ENCODE peak calls at places on chromosomes 16 and 17, in six cellular contexts. One of them, this sample, is unnamed.

GRCh38 chr17:50919321-50920040 is 53.3 kb upstream of the TOB1 start:
- DNase-seq in T-cell: peak; percentile 87
- DNase-seq in HS-5: no peak
- DNase-seq in ovary: peak; percentile 87
- DNase-seq in DMS 273 treated with DMSO at 0.1 percent for 48 hours: peak; percentile 58
- DNase-seq in Jurkat, Clone E6-1: peak; percentile 45
- DNase-seq in this sample: peak; percentile 88

GRCh38 chr17:56319531-56319930 is 166.3 kb downstream of the ANKFN1 start:
- DNase-seq in T-cell: no peak
- DNase-seq in HS-5: peak; percentile 32
- DNase-seq in ovary: no peak
- DNase-seq in Jurkat, Clone E6-1: peak; percentile 89
- DNase-seq in DMS 273 treated with DMSO at 0.1 percent for 48 hours: peak; percentile 61
- DNase-seq in this sample: peak; percentile 73

GRCh38 chr17:8386841-8387240 is 3.8 kb upstream of the RPL26 start:
- DNase-seq in ovary: no peak
- DNase-seq in HS-5: no peak
- DNase-seq in T-cell: no peak
- DNase-seq in DMS 273 treated with DMSO at 0.1 percent for 48 hours: no peak
- DNase-seq in Jurkat, Clone E6-1: peak; percentile 90
- DNase-seq in this sample: no peak

GRCh38 chr16:16122264-16122663 is 101.0 kb downstream of the ABCC6 start:
- DNase-seq in T-cell: no peak
- DNase-seq in HS-5: no peak
- DNase-seq in ovary: no peak
- DNase-seq in DMS 273 treated with DMSO at 0.1 percent for 48 hours: no peak
- DNase-seq in Jurkat, Clone E6-1: no peak
- DNase-seq in this sample: no peak

GRCh38 chr17:71338396-71338795 is 782.4 kb upstream of the SOX9 start:
- DNase-seq in HS-5: peak; percentile 10
- DNase-seq in DMS 273 treated with DMSO at 0.1 percent for 48 hours: no peak
- DNase-seq in T-cell: no peak
- DNase-seq in ovary: no peak
- DNase-seq in Jurkat, Clone E6-1: peak; percentile 3
- DNase-seq in this sample: peak; percentile 47

GRCh38 chr16:82070656-82071369 is 35.8 kb downstream of the HSD17B2 start:
- DNase-seq in DMS 273 treated with DMSO at 0.1 percent for 48 hours: no peak
- DNase-seq in ovary: no peak
- DNase-seq in Jurkat, Clone E6-1: no peak
- DNase-seq in T-cell: no peak
- DNase-seq in HS-5: peak; percentile 49
- DNase-seq in this sample: peak; percentile 86

GRCh38 chr17:18176152-18176551 is 7.5 kb upstream of the ALKBH5 start:
- DNase-seq in DMS 273 treated with DMSO at 0.1 percent for 48 hours: no peak
- DNase-seq in ovary: no peak
- DNase-seq in Jurkat, Clone E6-1: no peak
- DNase-seq in HS-5: no peak
- DNase-seq in T-cell: no peak
- DNase-seq in this sample: no peak

GRCh38 chr16:50297301-50298074 is 31.1 kb downstream of the ADCY7 start:
- DNase-seq in HS-5: no peak
- DNase-seq in DMS 273 treated with DMSO at 0.1 percent for 48 hours: peak; percentile 96
- DNase-seq in Jurkat, Clone E6-1: no peak
- DNase-seq in T-cell: no peak
- DNase-seq in ovary: peak; percentile 30
- DNase-seq in this sample: no peak

GRCh38 chr17:34584805-34585416 is 5.5 kb downstream of the TMEM132E start:
- DNase-seq in Jurkat, Clone E6-1: no peak
- DNase-seq in T-cell: no peak
- DNase-seq in DMS 273 treated with DMSO at 0.1 percent for 48 hours: peak; percentile 10
- DNase-seq in ovary: no peak
- DNase-seq in HS-5: no peak
- DNase-seq in this sample: peak; percentile 56

GRCh38 chr16:8867483-8868271 is 1.1 kb downstream of the CARHSP1 start:
- DNase-seq in T-cell: no peak
- DNase-seq in Jurkat, Clone E6-1: no peak
- DNase-seq in DMS 273 treated with DMSO at 0.1 percent for 48 hours: no peak
- DNase-seq in HS-5: no peak
- DNase-seq in ovary: peak; percentile 79
- DNase-seq in this sample: no peak

GRCh38 chr17:17900615-17901520 is 64.1 kb upstream of the SREBF1 start:
- DNase-seq in HS-5: peak; percentile 96
- DNase-seq in Jurkat, Clone E6-1: no peak
- DNase-seq in T-cell: no peak
- DNase-seq in DMS 273 treated with DMSO at 0.1 percent for 48 hours: peak; percentile 33
- DNase-seq in ovary: peak; percentile 91
- DNase-seq in this sample: peak; percentile 84

GRCh38 chr17:63996430-63997182 is 1.5 kb upstream of the PRR29 start:
- DNase-seq in DMS 273 treated with DMSO at 0.1 percent for 48 hours: no peak
- DNase-seq in HS-5: no peak
- DNase-seq in T-cell: no peak
- DNase-seq in Jurkat, Clone E6-1: no peak
- DNase-seq in ovary: no peak
- DNase-seq in this sample: no peak

GRCh38 chr17:34781571-34782108 is 179.6 kb downstream of the CCT6B start:
- DNase-seq in T-cell: no peak
- DNase-seq in HS-5: no peak
- DNase-seq in Jurkat, Clone E6-1: no peak
- DNase-seq in ovary: no peak
- DNase-seq in DMS 273 treated with DMSO at 0.1 percent for 48 hours: no peak
- DNase-seq in this sample: no peak

GRCh38 chr17:74840500-74840899 is 19.2 kb downstream of the GRIN2C start:
- DNase-seq in HS-5: no peak
- DNase-seq in Jurkat, Clone E6-1: no peak
- DNase-seq in ovary: no peak
- DNase-seq in DMS 273 treated with DMSO at 0.1 percent for 48 hours: no peak
- DNase-seq in T-cell: no peak
- DNase-seq in this sample: no peak

GRCh38 chr16:4795181-4795827 is at the start of gene SMIM22:
- DNase-seq in HS-5: no peak
- DNase-seq in Jurkat, Clone E6-1: no peak
- DNase-seq in T-cell: no peak
- DNase-seq in ovary: no peak
- DNase-seq in DMS 273 treated with DMSO at 0.1 percent for 48 hours: no peak
- DNase-seq in this sample: peak; percentile 75

GRCh38 chr16:85303354-85303883 is 191.1 kb upstream of the CIBAR2 start:
- DNase-seq in HS-5: no peak
- DNase-seq in ovary: peak; percentile 64
- DNase-seq in Jurkat, Clone E6-1: peak; percentile 77
- DNase-seq in DMS 273 treated with DMSO at 0.1 percent for 48 hours: no peak
- DNase-seq in T-cell: peak; percentile 54
- DNase-seq in this sample: no peak

GRCh38 chr17:9958586-9959281 is 53.7 kb upstream of the RCVRN start:
- DNase-seq in Jurkat, Clone E6-1: no peak
- DNase-seq in HS-5: no peak
- DNase-seq in ovary: no peak
- DNase-seq in DMS 273 treated with DMSO at 0.1 percent for 48 hours: no peak
- DNase-seq in T-cell: no peak
- DNase-seq in this sample: no peak

GRCh38 chr16:80507538-80507937 is 33.3 kb upstream of the DYNLRB2 start:
- DNase-seq in DMS 273 treated with DMSO at 0.1 percent for 48 hours: no peak
- DNase-seq in Jurkat, Clone E6-1: no peak
- DNase-seq in ovary: no peak
- DNase-seq in HS-5: no peak
- DNase-seq in T-cell: no peak
- DNase-seq in this sample: no peak

GRCh38 chr16:69115361-69115760 is 9.9 kb downstream of the HAS3 start:
- DNase-seq in HS-5: no peak
- DNase-seq in Jurkat, Clone E6-1: no peak
- DNase-seq in ovary: no peak
- DNase-seq in T-cell: no peak
- DNase-seq in DMS 273 treated with DMSO at 0.1 percent for 48 hours: no peak
- DNase-seq in this sample: no peak

GRCh38 chr16:28935924-28936783 is 4.4 kb downstream of the CD19 start:
- DNase-seq in DMS 273 treated with DMSO at 0.1 percent for 48 hours: no peak
- DNase-seq in T-cell: peak; percentile 72
- DNase-seq in Jurkat, Clone E6-1: peak; percentile 69
- DNase-seq in HS-5: no peak
- DNase-seq in ovary: peak; percentile 82
- DNase-seq in this sample: peak; percentile 65

GRCh38 chr16:54911079-54911478 is 19.6 kb upstream of the IRX5 start:
- DNase-seq in ovary: no peak
- DNase-seq in DMS 273 treated with DMSO at 0.1 percent for 48 hours: no peak
- DNase-seq in HS-5: no peak
- DNase-seq in Jurkat, Clone E6-1: no peak
- DNase-seq in T-cell: no peak
- DNase-seq in this sample: no peak

GRCh38 chr17:2023692-2024571 is 1.2 kb downstream of the RTN4RL1 start:
- DNase-seq in DMS 273 treated with DMSO at 0.1 percent for 48 hours: no peak
- DNase-seq in T-cell: no peak
- DNase-seq in HS-5: no peak
- DNase-seq in ovary: peak; percentile 64
- DNase-seq in Jurkat, Clone E6-1: no peak
- DNase-seq in this sample: no peak

GRCh38 chr16:15874745-15875314 is 13.6 kb downstream of the CEP20 start:
- DNase-seq in ovary: peak; percentile 56
- DNase-seq in DMS 273 treated with DMSO at 0.1 percent for 48 hours: no peak
- DNase-seq in T-cell: no peak
- DNase-seq in HS-5: peak; percentile 33
- DNase-seq in Jurkat, Clone E6-1: peak; percentile 16
- DNase-seq in this sample: peak; percentile 49

GRCh38 chr17:39533891-39534290 is 72.6 kb downstream of the CDK12 start:
- DNase-seq in DMS 273 treated with DMSO at 0.1 percent for 48 hours: no peak
- DNase-seq in Jurkat, Clone E6-1: no peak
- DNase-seq in ovary: no peak
- DNase-seq in HS-5: no peak
- DNase-seq in T-cell: no peak
- DNase-seq in this sample: no peak